ENCODE peak calls at places on chromosomes 16 and 17, in eight cellular contexts. One of them, this sample, is unnamed.

GRCh38 chr17:15490634-15491261 is 23.3 kb upstream of the CDRT4 start:
- DNase-seq in type B pancreatic cell: no peak
- DNase-seq in mesothelial cell of epicardium: no peak
- DNase-seq in kidney: peak; percentile 87
- DNase-seq in AG04450: no peak
- DNase-seq in hepatocyte: peak; percentile 78
- DNase-seq in tibial nerve: peak; percentile 68
- DNase-seq in esophagus squamous epithelium: no peak
- DNase-seq in this sample: no peak

GRCh38 chr17:77609553-77610517 is 348.7 kb upstream of the TNRC6C start:
- DNase-seq in type B pancreatic cell: no peak
- DNase-seq in mesothelial cell of epicardium: peak; percentile 28
- DNase-seq in kidney: no peak
- DNase-seq in AG04450: no peak
- DNase-seq in hepatocyte: no peak
- DNase-seq in tibial nerve: no peak
- DNase-seq in esophagus squamous epithelium: no peak
- DNase-seq in this sample: peak; percentile 18

GRCh38 chr17:17831208-17832039 is 5.4 kb downstream of the SREBF1 start:
- DNase-seq in type B pancreatic cell: no peak
- DNase-seq in mesothelial cell of epicardium: no peak
- DNase-seq in kidney: no peak
- DNase-seq in AG04450: no peak
- DNase-seq in hepatocyte: no peak
- DNase-seq in tibial nerve: no peak
- DNase-seq in esophagus squamous epithelium: no peak
- DNase-seq in this sample: no peak

GRCh38 chr16:58034128-58034685 is 8.7 kb downstream of the MMP15 start:
- DNase-seq in type B pancreatic cell: no peak
- DNase-seq in mesothelial cell of epicardium: no peak
- DNase-seq in kidney: no peak
- DNase-seq in AG04450: no peak
- DNase-seq in hepatocyte: no peak
- DNase-seq in tibial nerve: no peak
- DNase-seq in esophagus squamous epithelium: no peak
- DNase-seq in this sample: no peak

GRCh38 chr17:75641343-75641742 is 8.1 kb downstream of the SMIM5 start:
- DNase-seq in type B pancreatic cell: no peak
- DNase-seq in mesothelial cell of epicardium: no peak
- DNase-seq in kidney: peak; percentile 79
- DNase-seq in AG04450: no peak
- DNase-seq in hepatocyte: no peak
- DNase-seq in tibial nerve: no peak
- DNase-seq in esophagus squamous epithelium: no peak
- DNase-seq in this sample: no peak

GRCh38 chr17:57955183-57955952 is at the start of gene CUEDC1:
- DNase-seq in type B pancreatic cell: peak; percentile 90
- DNase-seq in mesothelial cell of epicardium: peak; percentile 84
- DNase-seq in kidney: peak; percentile 94
- DNase-seq in AG04450: no peak
- DNase-seq in hepatocyte: peak; percentile 91
- DNase-seq in tibial nerve: peak; percentile 53
- DNase-seq in esophagus squamous epithelium: no peak
- DNase-seq in this sample: peak; percentile 60

GRCh38 chr16:84687715-84688114 is 12.1 kb upstream of the USP10 start:
- DNase-seq in type B pancreatic cell: no peak
- DNase-seq in mesothelial cell of epicardium: no peak
- DNase-seq in kidney: no peak
- DNase-seq in AG04450: peak; percentile 67
- DNase-seq in hepatocyte: no peak
- DNase-seq in tibial nerve: no peak
- DNase-seq in esophagus squamous epithelium: no peak
- DNase-seq in this sample: no peak

GRCh38 chr16:31147574-31147973 is 2.3 kb downstream of the PRSS36 start:
- DNase-seq in type B pancreatic cell: no peak
- DNase-seq in mesothelial cell of epicardium: no peak
- DNase-seq in kidney: no peak
- DNase-seq in AG04450: no peak
- DNase-seq in hepatocyte: no peak
- DNase-seq in tibial nerve: no peak
- DNase-seq in esophagus squamous epithelium: no peak
- DNase-seq in this sample: no peak

GRCh38 chr16:71426069-71426879 is 15.6 kb downstream of the TLE7 start:
- DNase-seq in type B pancreatic cell: peak; percentile 83
- DNase-seq in mesothelial cell of epicardium: peak; percentile 82
- DNase-seq in kidney: no peak
- DNase-seq in AG04450: peak; percentile 26
- DNase-seq in hepatocyte: peak; percentile 81
- DNase-seq in tibial nerve: peak; percentile 9
- DNase-seq in esophagus squamous epithelium: no peak
- DNase-seq in this sample: no peak

GRCh38 chr17:20986767-20987510 is 55.9 kb downstream of the USP22 start:
- DNase-seq in type B pancreatic cell: no peak
- DNase-seq in mesothelial cell of epicardium: no peak
- DNase-seq in kidney: peak; percentile 28
- DNase-seq in AG04450: no peak
- DNase-seq in hepatocyte: no peak
- DNase-seq in tibial nerve: no peak
- DNase-seq in esophagus squamous epithelium: no peak
- DNase-seq in this sample: no peak

DNA sequence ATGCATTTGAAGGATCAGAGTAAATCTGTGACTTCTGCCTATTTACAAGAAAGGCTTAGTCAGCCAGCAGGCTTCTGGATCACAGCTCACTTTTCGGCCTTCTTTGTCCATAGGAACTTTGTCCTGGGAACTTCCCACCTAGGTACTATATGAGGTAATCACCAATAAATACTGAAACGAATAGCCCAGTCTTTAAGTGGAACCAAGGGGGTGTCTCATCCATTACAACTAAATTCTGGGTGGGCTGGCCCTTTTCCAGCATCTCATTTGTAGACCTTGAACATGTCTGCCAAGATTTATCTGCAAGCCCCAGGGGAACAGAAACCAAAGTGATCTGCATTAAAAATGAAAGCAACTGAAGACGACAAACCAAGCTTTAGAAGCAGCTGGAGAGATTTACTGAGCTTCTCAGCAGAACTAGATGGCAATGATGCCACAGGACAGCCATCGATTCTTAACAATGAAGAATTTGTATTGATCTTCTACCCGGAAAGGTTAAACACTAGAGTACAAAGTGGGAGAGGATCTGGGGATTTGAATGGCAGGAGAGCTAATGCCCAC is 55.5 kb downstream of the SNX11 start:
- DNase-seq in type B pancreatic cell: no peak
- DNase-seq in mesothelial cell of epicardium: peak; percentile 54
- DNase-seq in kidney: no peak
- DNase-seq in AG04450: no peak
- DNase-seq in hepatocyte: peak; percentile 74
- DNase-seq in tibial nerve: no peak
- DNase-seq in esophagus squamous epithelium: no peak
- DNase-seq in this sample: no peak
- TF ChIP-seq CTCF in type B pancreatic cell: no peak
- TF ChIP-seq CTCF in mesothelial cell of epicardium: no peak
- TF ChIP-seq CTCF in kidney: no peak
- TF ChIP-seq CTCF in AG04450: no peak
- TF ChIP-seq CTCF in hepatocyte: no peak
- TF ChIP-seq CTCF in tibial nerve: no peak
- TF ChIP-seq CTCF in esophagus squamous epithelium: no peak
- TF ChIP-seq CTCF in this sample: no peak

GRCh38 chr17:79126139-79126538 is 51.5 kb downstream of the ENGASE start:
- DNase-seq in type B pancreatic cell: no peak
- DNase-seq in mesothelial cell of epicardium: no peak
- DNase-seq in kidney: no peak
- DNase-seq in AG04450: no peak
- DNase-seq in hepatocyte: no peak
- DNase-seq in tibial nerve: no peak
- DNase-seq in esophagus squamous epithelium: no peak
- DNase-seq in this sample: no peak
- TF ChIP-seq CTCF in type B pancreatic cell: peak; percentile 17
- TF ChIP-seq CTCF in mesothelial cell of epicardium: no peak
- TF ChIP-seq CTCF in kidney: no peak
- TF ChIP-seq CTCF in AG04450: no peak
- TF ChIP-seq CTCF in hepatocyte: peak; percentile 22
- TF ChIP-seq CTCF in tibial nerve: no peak
- TF ChIP-seq CTCF in esophagus squamous epithelium: no peak
- TF ChIP-seq CTCF in this sample: no peak

GRCh38 chr16:72959301-72959996 is 88.5 kb downstream of the ZFHX3 start:
- DNase-seq in type B pancreatic cell: no peak
- DNase-seq in mesothelial cell of epicardium: no peak
- DNase-seq in kidney: no peak
- DNase-seq in AG04450: no peak
- DNase-seq in hepatocyte: no peak
- DNase-seq in tibial nerve: no peak
- DNase-seq in esophagus squamous epithelium: no peak
- DNase-seq in this sample: no peak

GRCh38 chr16:72960101-72960500 is 87.8 kb downstream of the ZFHX3 start:
- DNase-seq in type B pancreatic cell: no peak
- DNase-seq in mesothelial cell of epicardium: no peak
- DNase-seq in kidney: no peak
- DNase-seq in AG04450: no peak
- DNase-seq in hepatocyte: no peak
- DNase-seq in tibial nerve: no peak
- DNase-seq in esophagus squamous epithelium: no peak
- DNase-seq in this sample: no peak

GRCh38 chr16:72961863-72962262 is 86.1 kb downstream of the ZFHX3 start:
- DNase-seq in type B pancreatic cell: no peak
- DNase-seq in mesothelial cell of epicardium: no peak
- DNase-seq in kidney: no peak
- DNase-seq in AG04450: no peak
- DNase-seq in hepatocyte: no peak
- DNase-seq in tibial nerve: no peak
- DNase-seq in esophagus squamous epithelium: no peak
- DNase-seq in this sample: no peak

GRCh38 chr16:72962347-72962746 is 85.6 kb downstream of the ZFHX3 start:
- DNase-seq in type B pancreatic cell: no peak
- DNase-seq in mesothelial cell of epicardium: no peak
- DNase-seq in kidney: no peak
- DNase-seq in AG04450: no peak
- DNase-seq in hepatocyte: no peak
- DNase-seq in tibial nerve: no peak
- DNase-seq in esophagus squamous epithelium: no peak
- DNase-seq in this sample: no peak

DNA sequence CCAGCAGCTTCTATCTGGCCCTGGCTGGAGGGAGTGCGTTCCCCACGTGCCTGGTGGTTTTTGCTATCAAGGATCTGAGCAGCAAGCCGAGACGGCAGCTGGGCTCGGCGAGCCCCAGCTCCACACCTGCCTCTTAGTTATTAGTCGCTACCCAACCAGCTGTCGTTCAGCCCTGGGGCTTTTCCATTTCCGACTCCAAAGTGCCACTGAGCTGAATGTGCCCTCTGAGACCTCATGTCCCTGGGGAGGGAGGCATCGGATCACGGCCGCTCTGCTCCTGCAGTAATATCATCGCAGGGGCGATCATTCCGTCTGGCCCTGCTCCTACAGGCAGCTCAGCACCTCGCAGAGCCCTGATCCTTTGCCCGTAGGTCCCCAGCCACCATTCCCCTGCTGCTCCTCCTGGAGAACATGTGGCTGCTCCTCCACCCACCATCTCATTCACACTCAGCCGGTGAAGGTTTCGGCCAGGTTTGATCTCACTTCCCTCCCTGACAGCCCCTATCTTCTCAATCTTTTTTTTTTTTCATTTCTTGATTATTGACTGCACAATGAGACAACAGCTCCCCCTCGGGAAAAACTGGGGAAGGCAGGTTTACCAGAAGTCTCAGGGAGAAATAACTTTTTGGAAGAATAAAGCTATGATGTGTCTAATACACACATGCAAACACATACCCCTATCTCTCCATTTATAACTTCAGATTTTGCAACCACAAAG is 86.7 kb downstream of the ZFHX3 start:
- DNase-seq in type B pancreatic cell: no peak
- DNase-seq in mesothelial cell of epicardium: no peak
- DNase-seq in kidney: no peak
- DNase-seq in AG04450: no peak
- DNase-seq in hepatocyte: no peak
- DNase-seq in tibial nerve: no peak
- DNase-seq in esophagus squamous epithelium: no peak
- DNase-seq in this sample: no peak
- TF ChIP-seq CTCF in type B pancreatic cell: peak; percentile 63
- TF ChIP-seq CTCF in mesothelial cell of epicardium: peak; percentile 55
- TF ChIP-seq CTCF in kidney: peak; percentile 31
- TF ChIP-seq CTCF in AG04450: peak; percentile 56
- TF ChIP-seq CTCF in hepatocyte: peak; percentile 32
- TF ChIP-seq CTCF in tibial nerve: peak; percentile 29
- TF ChIP-seq CTCF in esophagus squamous epithelium: peak; percentile 11
- TF ChIP-seq CTCF in this sample: no peak

GRCh38 chr17:42052478-42052877 is 2.1 kb upstream of the C17orf113 start:
- DNase-seq in type B pancreatic cell: no peak
- DNase-seq in mesothelial cell of epicardium: no peak
- DNase-seq in kidney: no peak
- DNase-seq in AG04450: no peak
- DNase-seq in hepatocyte: no peak
- DNase-seq in tibial nerve: no peak
- DNase-seq in esophagus squamous epithelium: no peak
- DNase-seq in this sample: no peak

GRCh38 chr17:42049834-42050359 is 504 bp downstream of the C17orf113 start:
- DNase-seq in type B pancreatic cell: no peak
- DNase-seq in mesothelial cell of epicardium: no peak
- DNase-seq in kidney: no peak
- DNase-seq in AG04450: no peak
- DNase-seq in hepatocyte: no peak
- DNase-seq in tibial nerve: no peak
- DNase-seq in esophagus squamous epithelium: no peak
- DNase-seq in this sample: no peak

GRCh38 chr17:42051013-42051400 is 606 bp upstream of the C17orf113 start:
- DNase-seq in type B pancreatic cell: no peak
- DNase-seq in mesothelial cell of epicardium: no peak
- DNase-seq in kidney: no peak
- DNase-seq in AG04450: no peak
- DNase-seq in hepatocyte: no peak
- DNase-seq in tibial nerve: no peak
- DNase-seq in esophagus squamous epithelium: no peak
- DNase-seq in this sample: no peak

GRCh38 chr17:42051645-42052044 is 1.2 kb upstream of the C17orf113 start:
- DNase-seq in type B pancreatic cell: no peak
- DNase-seq in mesothelial cell of epicardium: no peak
- DNase-seq in kidney: no peak
- DNase-seq in AG04450: no peak
- DNase-seq in hepatocyte: no peak
- DNase-seq in tibial nerve: no peak
- DNase-seq in esophagus squamous epithelium: no peak
- DNase-seq in this sample: no peak

DNA sequence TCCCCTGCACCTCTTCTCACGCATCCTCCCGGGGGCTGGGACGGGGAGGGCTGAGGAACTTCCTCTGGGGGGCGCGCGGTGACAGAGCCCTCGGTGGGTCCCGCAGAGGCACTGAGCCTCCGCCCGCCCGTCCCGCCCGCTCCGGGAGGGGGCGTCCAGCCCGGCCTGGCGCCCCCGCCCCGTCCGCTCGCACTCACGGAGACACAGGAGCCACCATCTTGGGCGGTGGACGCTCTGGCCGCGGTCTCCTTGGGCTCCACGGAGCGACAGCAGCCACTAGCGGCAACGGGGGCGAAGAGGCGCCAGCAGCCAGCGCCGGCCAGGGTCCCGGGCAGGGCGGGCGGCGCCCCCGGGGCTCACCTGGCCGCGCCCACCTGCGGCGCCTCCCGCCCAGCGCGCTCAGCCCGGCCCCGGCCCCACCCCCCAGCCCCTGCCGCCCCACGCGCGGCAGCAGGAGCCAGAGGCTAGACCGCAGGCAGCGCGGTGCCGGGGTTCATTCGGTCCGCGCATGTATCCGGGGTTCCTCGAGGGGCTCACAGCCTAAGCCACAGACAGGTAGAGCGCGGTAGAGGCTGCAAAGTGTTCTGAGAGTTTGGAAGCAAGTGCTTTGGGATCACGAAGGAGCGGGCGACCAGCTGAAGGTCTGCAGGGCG is at the start of gene C17orf113:
- DNase-seq in type B pancreatic cell: no peak
- DNase-seq in mesothelial cell of epicardium: peak; percentile 69
- DNase-seq in kidney: peak; percentile 89
- DNase-seq in AG04450: no peak
- DNase-seq in hepatocyte: peak; percentile 86
- DNase-seq in tibial nerve: peak; percentile 20
- DNase-seq in esophagus squamous epithelium: no peak
- DNase-seq in this sample: peak; percentile 41
- TF ChIP-seq CTCF in type B pancreatic cell: peak; percentile 58
- TF ChIP-seq CTCF in mesothelial cell of epicardium: peak; percentile 32
- TF ChIP-seq CTCF in kidney: peak; percentile 31
- TF ChIP-seq CTCF in AG04450: peak; percentile 5
- TF ChIP-seq CTCF in hepatocyte: peak; percentile 50
- TF ChIP-seq CTCF in tibial nerve: peak; percentile 57
- TF ChIP-seq CTCF in esophagus squamous epithelium: peak; percentile 18
- TF ChIP-seq CTCF in this sample: no peak

This sample was measured in natural killer cell.